ENCODE peak calls at places on chromosome 15, in four cellular contexts. One of them, this sample, is unnamed.

GRCh38 chr15:75597667-75598341 is 18.7 kb upstream of the PTPN9 start:
- DNase-seq in left ventricle myocardium inferior: no peak
- DNase-seq in stimulated activated CD8-positive, alpha-beta memory T cell treated with anti-CD3 and anti-CD28 coated beads, Interleukin-15, amount 100 ng/mL, for 4 hours: no peak
- DNase-seq in neuronal stem cell: no peak
- DNase-seq in this sample: no peak

GRCh38 chr15:57259511-57260143 is 116.7 kb upstream of the CGNL1 start:
- DNase-seq in left ventricle myocardium inferior: no peak
- DNase-seq in stimulated activated CD8-positive, alpha-beta memory T cell treated with anti-CD3 and anti-CD28 coated beads, Interleukin-15, amount 100 ng/mL, for 4 hours: no peak
- DNase-seq in neuronal stem cell: peak; percentile 58
- DNase-seq in this sample: no peak

GRCh38 chr15:82845686-82846085 is 36.3 kb downstream of the WHAMM start:
- DNase-seq in left ventricle myocardium inferior: no peak
- DNase-seq in stimulated activated CD8-positive, alpha-beta memory T cell treated with anti-CD3 and anti-CD28 coated beads, Interleukin-15, amount 100 ng/mL, for 4 hours: no peak
- DNase-seq in neuronal stem cell: no peak
- DNase-seq in this sample: no peak

GRCh38 chr15:66214236-66214635 is 39.3 kb downstream of the MEGF11 start:
- DNase-seq in left ventricle myocardium inferior: no peak
- DNase-seq in stimulated activated CD8-positive, alpha-beta memory T cell treated with anti-CD3 and anti-CD28 coated beads, Interleukin-15, amount 100 ng/mL, for 4 hours: no peak
- DNase-seq in neuronal stem cell: no peak
- DNase-seq in this sample: no peak

GRCh38 chr15:69038508-69038907 is 24.0 kb downstream of the NOX5 start:
- DNase-seq in left ventricle myocardium inferior: no peak
- DNase-seq in stimulated activated CD8-positive, alpha-beta memory T cell treated with anti-CD3 and anti-CD28 coated beads, Interleukin-15, amount 100 ng/mL, for 4 hours: no peak
- DNase-seq in neuronal stem cell: no peak
- DNase-seq in this sample: no peak

GRCh38 chr15:44971036-44971435 is 14.5 kb downstream of the TERB2 start:
- DNase-seq in left ventricle myocardium inferior: no peak
- DNase-seq in stimulated activated CD8-positive, alpha-beta memory T cell treated with anti-CD3 and anti-CD28 coated beads, Interleukin-15, amount 100 ng/mL, for 4 hours: no peak
- DNase-seq in neuronal stem cell: no peak
- DNase-seq in this sample: no peak

GRCh38 chr15:45009046-45009445 is 13.9 kb upstream of the SORD start:
- DNase-seq in left ventricle myocardium inferior: no peak
- DNase-seq in stimulated activated CD8-positive, alpha-beta memory T cell treated with anti-CD3 and anti-CD28 coated beads, Interleukin-15, amount 100 ng/mL, for 4 hours: no peak
- DNase-seq in neuronal stem cell: no peak
- DNase-seq in this sample: no peak

GRCh38 chr15:38474155-38474757 is 20.3 kb downstream of the FAM98B start:
- DNase-seq in left ventricle myocardium inferior: no peak
- DNase-seq in stimulated activated CD8-positive, alpha-beta memory T cell treated with anti-CD3 and anti-CD28 coated beads, Interleukin-15, amount 100 ng/mL, for 4 hours: no peak
- DNase-seq in neuronal stem cell: peak; percentile 39
- DNase-seq in this sample: no peak

GRCh38 chr15:35060591-35060990 is 24.5 kb downstream of the NANOGP8 start:
- DNase-seq in left ventricle myocardium inferior: no peak
- DNase-seq in stimulated activated CD8-positive, alpha-beta memory T cell treated with anti-CD3 and anti-CD28 coated beads, Interleukin-15, amount 100 ng/mL, for 4 hours: no peak
- DNase-seq in neuronal stem cell: no peak
- DNase-seq in this sample: no peak

GRCh38 chr15:90871097-90871715 is 2.8 kb downstream of the FURIN start:
- DNase-seq in left ventricle myocardium inferior: peak; percentile 42
- DNase-seq in stimulated activated CD8-positive, alpha-beta memory T cell treated with anti-CD3 and anti-CD28 coated beads, Interleukin-15, amount 100 ng/mL, for 4 hours: no peak
- DNase-seq in neuronal stem cell: no peak
- DNase-seq in this sample: no peak

GRCh38 chr15:92715753-92716152 is 60.2 kb upstream of the FAM174B start:
- DNase-seq in left ventricle myocardium inferior: no peak
- DNase-seq in stimulated activated CD8-positive, alpha-beta memory T cell treated with anti-CD3 and anti-CD28 coated beads, Interleukin-15, amount 100 ng/mL, for 4 hours: no peak
- DNase-seq in neuronal stem cell: no peak
- DNase-seq in this sample: no peak

GRCh38 chr15:77904901-77905300 is 172.6 kb downstream of the TBC1D2B start:
- DNase-seq in left ventricle myocardium inferior: no peak
- DNase-seq in stimulated activated CD8-positive, alpha-beta memory T cell treated with anti-CD3 and anti-CD28 coated beads, Interleukin-15, amount 100 ng/mL, for 4 hours: no peak
- DNase-seq in neuronal stem cell: no peak
- DNase-seq in this sample: no peak

GRCh38 chr15:57213783-57214366 is 162.4 kb upstream of the CGNL1 start:
- DNase-seq in left ventricle myocardium inferior: no peak
- DNase-seq in stimulated activated CD8-positive, alpha-beta memory T cell treated with anti-CD3 and anti-CD28 coated beads, Interleukin-15, amount 100 ng/mL, for 4 hours: no peak
- DNase-seq in neuronal stem cell: peak; percentile 41
- DNase-seq in this sample: no peak

GRCh38 chr15:38562278-38562677 is 2.3 kb downstream of the RASGRP1 start:
- DNase-seq in left ventricle myocardium inferior: no peak
- DNase-seq in stimulated activated CD8-positive, alpha-beta memory T cell treated with anti-CD3 and anti-CD28 coated beads, Interleukin-15, amount 100 ng/mL, for 4 hours: no peak
- DNase-seq in neuronal stem cell: no peak
- DNase-seq in this sample: no peak

This sample was measured in stimulated activated CD4-positive, alpha-beta T cell treated with anti-CD3 and anti-CD28 coated beads, Interleukin-15, amount 100 ng/mL, for 1 hour.